ENCODE peak calls at places on chromosome 4, in four cellular contexts. One of them, this sample, is unnamed.
A peak's percentile ranks its signal among the peaks of the same experiment; 100 is the strongest.

GRCh38 chr4:147830987-147831386 is 99.1 kb downstream of the ARHGAP10 start:
- ATAC-seq in heart left ventricle: no peak
- ATAC-seq in upper lobe of left lung: no peak
- ATAC-seq in K562: no peak
- ATAC-seq in this sample: peak; percentile 8

GRCh38 chr4:98688416-98689290 is 30.2 kb upstream of the TSPAN5 start:
- ATAC-seq in heart left ventricle: no peak
- ATAC-seq in upper lobe of left lung: no peak
- ATAC-seq in K562: peak; percentile 65
- ATAC-seq in this sample: no peak

GRCh38 chr4:74884282-74884681 is 48.6 kb upstream of the PARM1 start:
- ATAC-seq in heart left ventricle: no peak
- ATAC-seq in upper lobe of left lung: no peak
- ATAC-seq in K562: no peak
- ATAC-seq in this sample: no peak

GRCh38 chr4:41155194-41155830 is 59.0 kb downstream of the APBB2 start:
- ATAC-seq in heart left ventricle: peak; percentile 52
- ATAC-seq in upper lobe of left lung: peak; percentile 88
- ATAC-seq in K562: no peak
- ATAC-seq in this sample: peak; percentile 57

GRCh38 chr4:25060586-25061340 is 30.0 kb upstream of the LGI2 start:
- ATAC-seq in heart left ventricle: peak; percentile 60
- ATAC-seq in upper lobe of left lung: no peak
- ATAC-seq in K562: peak; percentile 88
- ATAC-seq in this sample: no peak

GRCh38 chr4:16626945-16627344 is 271.5 kb downstream of the LDB2 start:
- ATAC-seq in heart left ventricle: no peak
- ATAC-seq in upper lobe of left lung: peak; percentile 92
- ATAC-seq in K562: no peak
- ATAC-seq in this sample: peak; percentile 92

GRCh38 chr4:73729534-73730165 is 10.7 kb upstream of the CXCL8 start:
- ATAC-seq in heart left ventricle: peak; percentile 80
- ATAC-seq in upper lobe of left lung: peak; percentile 94
- ATAC-seq in K562: peak; percentile 95
- ATAC-seq in this sample: peak; percentile 86

GRCh38 chr4:4289575-4289929 is 402 bp downstream of the LYAR start:
- ATAC-seq in heart left ventricle: no peak
- ATAC-seq in upper lobe of left lung: no peak
- ATAC-seq in K562: peak; percentile 62
- ATAC-seq in this sample: peak; percentile 11

GRCh38 chr4:57070461-57070860 is 39.7 kb downstream of the IGFBP7 start:
- ATAC-seq in heart left ventricle: no peak
- ATAC-seq in upper lobe of left lung: no peak
- ATAC-seq in K562: no peak
- ATAC-seq in this sample: no peak

GRCh38 chr4:92519727-92520126 is 216.0 kb downstream of the GRID2 start:
- ATAC-seq in heart left ventricle: no peak
- ATAC-seq in upper lobe of left lung: no peak
- ATAC-seq in K562: no peak
- ATAC-seq in this sample: no peak

GRCh38 chr4:128859887-128860774 is 50.6 kb downstream of the JADE1 start:
- ATAC-seq in heart left ventricle: no peak
- ATAC-seq in upper lobe of left lung: peak; percentile 46
- ATAC-seq in K562: no peak
- ATAC-seq in this sample: no peak

GRCh38 chr4:139749313-139749712 is 83.7 kb downstream of the MGST2 start:
- ATAC-seq in heart left ventricle: no peak
- ATAC-seq in upper lobe of left lung: no peak
- ATAC-seq in K562: no peak
- ATAC-seq in this sample: no peak

GRCh38 chr4:579543-580175 is 3.6 kb upstream of the TMEM271 start:
- ATAC-seq in heart left ventricle: no peak
- ATAC-seq in upper lobe of left lung: no peak
- ATAC-seq in K562: no peak
- ATAC-seq in this sample: no peak

GRCh38 chr4:143531368-143531767 is 17.9 kb downstream of the SMARCA5 start:
- ATAC-seq in heart left ventricle: no peak
- ATAC-seq in upper lobe of left lung: peak; percentile 51
- ATAC-seq in K562: peak; percentile 86
- ATAC-seq in this sample: no peak

GRCh38 chr4:158599150-158599549 is 72.5 kb downstream of the C4orf46 start:
- ATAC-seq in heart left ventricle: no peak
- ATAC-seq in upper lobe of left lung: peak; percentile 64
- ATAC-seq in K562: no peak
- ATAC-seq in this sample: no peak

GRCh38 chr4:115841873-115842272 is 728.5 kb upstream of the NDST4 start:
- ATAC-seq in heart left ventricle: no peak
- ATAC-seq in upper lobe of left lung: no peak
- ATAC-seq in K562: no peak
- ATAC-seq in this sample: no peak

GRCh38 chr4:184355111-184355604 is 119.2 kb downstream of the IRF2 start:
- ATAC-seq in heart left ventricle: peak; percentile 60
- ATAC-seq in upper lobe of left lung: peak; percentile 90
- ATAC-seq in K562: peak; percentile 85
- ATAC-seq in this sample: peak; percentile 86

GRCh38 chr4:186778134-186778533 is 54.5 kb upstream of the FAT1 start:
- ATAC-seq in heart left ventricle: no peak
- ATAC-seq in upper lobe of left lung: no peak
- ATAC-seq in K562: no peak
- ATAC-seq in this sample: no peak

GRCh38 chr4:156560701-156561100 is 410.9 kb downstream of the PDGFC start:
- ATAC-seq in heart left ventricle: no peak
- ATAC-seq in upper lobe of left lung: no peak
- ATAC-seq in K562: no peak
- ATAC-seq in this sample: no peak

GRCh38 chr4:85831647-85832046 is 356.7 kb downstream of the ARHGAP24 start:
- ATAC-seq in heart left ventricle: no peak
- ATAC-seq in upper lobe of left lung: no peak
- ATAC-seq in K562: no peak
- ATAC-seq in this sample: no peak

GRCh38 chr4:147933316-147933715 is 201.4 kb downstream of the ARHGAP10 start:
- ATAC-seq in heart left ventricle: no peak
- ATAC-seq in upper lobe of left lung: peak; percentile 16
- ATAC-seq in K562: no peak
- ATAC-seq in this sample: no peak

GRCh38 chr4:74715731-74716435 is 78.4 kb downstream of the BTC start:
- ATAC-seq in heart left ventricle: no peak
- ATAC-seq in upper lobe of left lung: no peak
- ATAC-seq in K562: no peak
- ATAC-seq in this sample: no peak

GRCh38 chr4:129129143-129129542 is 33.2 kb downstream of the C4orf33 start:
- ATAC-seq in heart left ventricle: no peak
- ATAC-seq in upper lobe of left lung: no peak
- ATAC-seq in K562: no peak
- ATAC-seq in this sample: no peak

GRCh38 chr4:147157860-147158701 is 212.4 kb upstream of the TTC29 start:
- ATAC-seq in heart left ventricle: peak; percentile 51
- ATAC-seq in upper lobe of left lung: peak; percentile 71
- ATAC-seq in K562: peak; percentile 34
- ATAC-seq in this sample: peak; percentile 28

GRCh38 chr4:24753519-24753918 is 41.9 kb upstream of the SOD3 start:
- ATAC-seq in heart left ventricle: no peak
- ATAC-seq in upper lobe of left lung: no peak
- ATAC-seq in K562: no peak
- ATAC-seq in this sample: no peak

GRCh38 chr4:167233523-167234387 is 539 bp downstream of the SPOCK3 start:
- ATAC-seq in heart left ventricle: no peak
- ATAC-seq in upper lobe of left lung: peak; percentile 44
- ATAC-seq in K562: no peak
- ATAC-seq in this sample: peak; percentile 25

GRCh38 chr4:151287409-151287808 is 10.4 kb downstream of the PRSS48 start:
- ATAC-seq in heart left ventricle: no peak
- ATAC-seq in upper lobe of left lung: no peak
- ATAC-seq in K562: no peak
- ATAC-seq in this sample: no peak

GRCh38 chr4:76989391-76990061 is 40.0 kb downstream of the SEPTIN11 start:
- ATAC-seq in heart left ventricle: no peak
- ATAC-seq in upper lobe of left lung: no peak
- ATAC-seq in K562: no peak
- ATAC-seq in this sample: no peak

GRCh38 chr4:48118081-48118480 is 16.0 kb downstream of the TXK start:
- ATAC-seq in heart left ventricle: no peak
- ATAC-seq in upper lobe of left lung: no peak
- ATAC-seq in K562: no peak
- ATAC-seq in this sample: no peak

GRCh38 chr4:3516061-3516835 is 16.0 kb downstream of the LRPAP1 start:
- ATAC-seq in heart left ventricle: no peak
- ATAC-seq in upper lobe of left lung: no peak
- ATAC-seq in K562: no peak
- ATAC-seq in this sample: no peak

GRCh38 chr4:141609243-141609642 is 27.1 kb upstream of the IL15 start:
- ATAC-seq in heart left ventricle: no peak
- ATAC-seq in upper lobe of left lung: no peak
- ATAC-seq in K562: no peak
- ATAC-seq in this sample: no peak

DNA sequence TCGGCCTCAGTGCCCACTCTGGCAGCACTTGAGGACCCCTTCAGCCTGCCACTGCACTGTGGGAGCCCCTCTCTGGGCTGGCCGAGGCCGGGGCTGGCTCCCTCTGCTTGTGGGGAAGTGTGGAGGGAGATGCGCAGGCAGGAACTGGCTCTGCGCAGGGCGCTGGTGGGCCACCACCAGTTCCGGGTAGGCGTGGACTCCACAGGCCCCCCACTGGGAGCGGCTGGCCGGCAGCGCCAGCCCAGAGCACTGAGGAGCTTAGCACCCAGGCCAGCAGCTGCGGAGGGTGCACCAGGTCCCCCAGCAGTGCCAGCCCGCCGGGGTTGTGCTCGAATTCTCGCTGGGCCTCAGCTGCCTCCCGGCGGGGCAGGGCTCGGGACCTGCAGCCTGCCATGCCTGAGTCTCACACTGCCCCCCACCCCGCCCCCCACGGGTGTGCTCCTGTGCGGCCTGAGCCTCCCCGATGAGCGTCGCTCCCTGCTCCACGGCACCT is 216.9 kb upstream of the TACR3 start:
- ATAC-seq in heart left ventricle: no peak
- ATAC-seq in upper lobe of left lung: peak; percentile 19
- ATAC-seq in K562: no peak
- ATAC-seq in this sample: no peak
- TF ChIP-seq POLR2A in heart left ventricle: no peak
- TF ChIP-seq POLR2A in upper lobe of left lung: no peak
- TF ChIP-seq POLR2A in K562: no peak
- TF ChIP-seq POLR2A in this sample: no peak

GRCh38 chr4:153140294-153140693 is 63.9 kb upstream of the TRIM2 start:
- ATAC-seq in heart left ventricle: no peak
- ATAC-seq in upper lobe of left lung: no peak
- ATAC-seq in K562: no peak
- ATAC-seq in this sample: no peak

GRCh38 chr4:153143527-153144348 is 60.5 kb upstream of the TRIM2 start:
- ATAC-seq in heart left ventricle: no peak
- ATAC-seq in upper lobe of left lung: no peak
- ATAC-seq in K562: peak; percentile 82
- ATAC-seq in this sample: no peak

GRCh38 chr4:153146031-153146430 is 58.2 kb upstream of the TRIM2 start:
- ATAC-seq in heart left ventricle: no peak
- ATAC-seq in upper lobe of left lung: no peak
- ATAC-seq in K562: no peak
- ATAC-seq in this sample: no peak

GRCh38 chr4:153141238-153141637 is 63.0 kb upstream of the TRIM2 start:
- ATAC-seq in heart left ventricle: no peak
- ATAC-seq in upper lobe of left lung: no peak
- ATAC-seq in K562: no peak
- ATAC-seq in this sample: no peak

DNA sequence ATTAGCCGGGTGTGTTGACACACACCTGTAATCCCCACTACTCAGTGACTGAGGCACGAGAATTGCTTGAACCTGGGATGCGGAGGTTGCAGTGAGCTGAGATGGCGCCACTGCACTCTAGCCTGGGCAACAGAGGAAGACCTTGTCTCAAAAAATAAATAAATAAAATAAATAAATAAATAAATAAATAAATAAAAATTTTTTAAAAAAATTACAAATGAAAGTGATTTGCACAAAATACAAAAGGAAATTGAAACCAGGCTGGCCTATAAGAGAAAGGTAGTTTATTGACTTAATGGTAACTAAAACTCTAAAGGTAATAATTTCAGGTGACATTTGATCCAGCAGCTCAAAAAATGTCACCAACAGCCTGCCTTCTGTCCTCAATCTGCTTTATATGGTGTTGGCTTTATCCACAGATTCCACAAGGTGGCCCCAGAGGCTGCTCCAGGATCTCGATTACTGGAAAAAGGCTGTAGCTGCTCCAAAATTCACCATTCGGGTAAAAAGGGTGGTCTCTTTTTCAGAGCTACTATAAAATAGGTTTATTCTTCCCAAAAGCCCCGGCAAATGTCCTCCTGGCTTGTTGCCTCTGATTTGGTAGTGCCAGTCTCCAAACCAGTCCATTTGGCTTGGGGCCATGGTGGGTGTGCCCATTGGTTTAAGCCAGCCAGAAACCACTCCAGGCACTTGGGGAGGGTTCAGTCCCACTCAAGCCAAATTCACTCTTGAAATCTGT is 61.4 kb upstream of the TRIM2 start:
- ATAC-seq in heart left ventricle: no peak
- ATAC-seq in upper lobe of left lung: peak; percentile 84
- ATAC-seq in K562: peak; percentile 84
- ATAC-seq in this sample: peak; percentile 70
- H3K4me1 ChIP-seq in heart left ventricle: no peaks in the 10 kb centered on the region
- H3K4me1 ChIP-seq in upper lobe of left lung: peaks cover 13% of the 10 kb centered on the region
- H3K4me1 ChIP-seq in K562: peaks cover 18% of the 10 kb centered on the region
- H3K4me1 ChIP-seq in this sample: no peaks in the 10 kb centered on the region

GRCh38 chr4:84309191-84309590 is 189.9 kb downstream of the NKX6-1 start:
- ATAC-seq in heart left ventricle: no peak
- ATAC-seq in upper lobe of left lung: no peak
- ATAC-seq in K562: no peak
- ATAC-seq in this sample: no peak
- H3K27me3 ChIP-seq in heart left ventricle: no peaks in the 10 kb centered on the region
- H3K27me3 ChIP-seq in upper lobe of left lung: no peaks in the 10 kb centered on the region
- H3K27me3 ChIP-seq in K562: no peaks in the 10 kb centered on the region
- H3K27me3 ChIP-seq in this sample: no peaks in the 10 kb centered on the region

DNA sequence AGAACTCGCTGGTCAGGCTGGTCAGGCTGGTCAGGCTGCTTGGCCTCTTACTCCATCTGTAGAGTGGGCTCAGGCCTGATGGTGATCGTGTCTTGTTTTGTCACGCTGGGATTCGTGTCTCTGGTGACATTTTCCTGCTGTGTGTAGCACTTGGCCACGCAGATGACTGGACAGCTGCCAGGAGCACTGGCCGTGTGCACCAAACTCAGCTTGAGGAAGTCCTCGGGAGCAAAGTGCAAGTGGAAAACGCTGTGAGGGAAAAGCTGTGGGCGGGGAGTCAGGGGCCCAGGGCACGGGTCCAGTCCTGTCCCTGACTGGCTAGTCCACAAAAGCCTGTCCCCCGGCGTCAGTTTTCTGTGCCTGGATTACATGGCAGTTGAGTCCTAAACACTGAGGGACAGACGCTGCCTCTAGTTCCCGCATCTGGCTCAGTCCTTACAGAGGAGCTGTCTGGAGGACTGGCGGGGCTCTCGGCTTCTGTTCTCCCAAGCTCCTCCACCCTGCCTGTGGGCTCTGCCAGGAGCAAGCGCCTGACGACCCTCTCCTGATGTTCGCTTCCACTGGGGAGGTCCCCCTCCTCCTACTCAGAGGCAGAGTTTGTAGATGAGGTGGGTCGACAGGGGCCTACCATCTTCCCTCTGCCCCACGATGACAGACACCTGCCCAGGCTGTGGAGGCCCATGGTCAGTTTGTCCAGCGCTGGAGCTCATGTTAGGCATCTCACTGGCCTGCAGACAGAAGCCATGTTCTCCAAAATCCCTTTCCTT is 35.9 kb upstream of the GRPEL1 start:
- ATAC-seq in heart left ventricle: no peak
- ATAC-seq in upper lobe of left lung: peak; percentile 49
- ATAC-seq in K562: no peak
- ATAC-seq in this sample: peak; percentile 60
- TF ChIP-seq POLR2A in heart left ventricle: no peak
- TF ChIP-seq POLR2A in upper lobe of left lung: no peak
- TF ChIP-seq POLR2A in K562: no peak
- TF ChIP-seq POLR2A in this sample: no peak

This sample was measured in gastroesophageal sphincter.